ENCODE peak calls at places on chromosome 19, in four cellular contexts. One of them, this sample, is unnamed.

GRCh38 chr19:28542394-28543243 is 670.3 kb downstream of the UQCRFS1 start:
- DNase-seq in adipocyte: no peak
- DNase-seq in stimulated activated CD4-positive, alpha-beta T cell treated with anti-CD3 and anti-CD28 coated beads, Interleukin-4, amount 100 ng/mL, for 24 hours: no peak
- DNase-seq in breast epithelium: no peak
- DNase-seq in this sample: no peak

GRCh38 chr19:13637664-13638063 is 126.7 kb upstream of the MRI1 start:
- DNase-seq in adipocyte: no peak
- DNase-seq in stimulated activated CD4-positive, alpha-beta T cell treated with anti-CD3 and anti-CD28 coated beads, Interleukin-4, amount 100 ng/mL, for 24 hours: no peak
- DNase-seq in breast epithelium: no peak
- DNase-seq in this sample: no peak

GRCh38 chr19:54708781-54709180 is 15.5 kb upstream of the KIR3DL3 start:
- DNase-seq in adipocyte: no peak
- DNase-seq in stimulated activated CD4-positive, alpha-beta T cell treated with anti-CD3 and anti-CD28 coated beads, Interleukin-4, amount 100 ng/mL, for 24 hours: no peak
- DNase-seq in breast epithelium: no peak
- DNase-seq in this sample: no peak

GRCh38 chr19:13794388-13794751 is 873 bp upstream of the ZSWIM4 start:
- DNase-seq in adipocyte: peak
- DNase-seq in stimulated activated CD4-positive, alpha-beta T cell treated with anti-CD3 and anti-CD28 coated beads, Interleukin-4, amount 100 ng/mL, for 24 hours: no peak
- DNase-seq in breast epithelium: peak
- DNase-seq in this sample: no peak

GRCh38 chr19:892243-892996 is 567 bp downstream of the MED16 start:
- DNase-seq in adipocyte: peak
- DNase-seq in stimulated activated CD4-positive, alpha-beta T cell treated with anti-CD3 and anti-CD28 coated beads, Interleukin-4, amount 100 ng/mL, for 24 hours: no peak
- DNase-seq in breast epithelium: no peak
- DNase-seq in this sample: no peak

GRCh38 chr19:35257113-35257461 is 8.3 kb downstream of the LSR start:
- DNase-seq in adipocyte: no peak
- DNase-seq in stimulated activated CD4-positive, alpha-beta T cell treated with anti-CD3 and anti-CD28 coated beads, Interleukin-4, amount 100 ng/mL, for 24 hours: no peak
- DNase-seq in breast epithelium: no peak
- DNase-seq in this sample: no peak

GRCh38 chr19:33024398-33024797 is 40.3 kb downstream of the RHPN2 start:
- DNase-seq in adipocyte: no peak
- DNase-seq in stimulated activated CD4-positive, alpha-beta T cell treated with anti-CD3 and anti-CD28 coated beads, Interleukin-4, amount 100 ng/mL, for 24 hours: no peak
- DNase-seq in breast epithelium: peak
- DNase-seq in this sample: no peak

GRCh38 chr19:47719047-47719885 is 6.0 kb downstream of the EHD2 start:
- DNase-seq in adipocyte: peak
- DNase-seq in stimulated activated CD4-positive, alpha-beta T cell treated with anti-CD3 and anti-CD28 coated beads, Interleukin-4, amount 100 ng/mL, for 24 hours: no peak
- DNase-seq in breast epithelium: peak
- DNase-seq in this sample: peak

GRCh38 chr19:47095707-47096704 is 17.6 kb downstream of the ZC3H4 start:
- DNase-seq in adipocyte: no peak
- DNase-seq in stimulated activated CD4-positive, alpha-beta T cell treated with anti-CD3 and anti-CD28 coated beads, Interleukin-4, amount 100 ng/mL, for 24 hours: no peak
- DNase-seq in breast epithelium: peak
- DNase-seq in this sample: no peak